ENCODE peak calls at places on chromosomes 13 and 19, in six cellular contexts. A is breast epithelium, U is body of pancreas, T is adrenal gland, S is ovary, N is A549. C is an unnamed sample.
A peak's percentile ranks its signal among the peaks of the same experiment; 100 is the strongest.

GRCh38 chr13:36888645-36889044 is 31.4 kb downstream of the SMAD9 start:
- DNase-seq in A (no peak), U (no peak), T (no peak), S (no peak), N (no peak), C (no peak)

GRCh38 chr13:85654227-85654626 is 145.0 kb downstream of the SLITRK6 start:
- DNase-seq in A (no peak), U (no peak), T (no peak), S (no peak), N (no peak), C (no peak)

GRCh38 chr19:8209965-8210659 is 942 bp downstream of the CERS4 start:
- DNase-seq in A (no peak), U (no peak), T (no peak), S (peak; percentile 47), N (no peak), C (no peak)

GRCh38 chr13:40439928-40440327 is 226.5 kb downstream of the FOXO1 start:
- DNase-seq in A (no peak), U (peak; percentile 27), T (peak; percentile 42), S (peak; percentile 67), N (no peak), C (no peak)

GRCh38 chr19:4295972-4296771 is 6.0 kb downstream of the TMIGD2 start:
- DNase-seq in A (no peak), U (no peak), T (no peak), S (no peak), N (no peak), C (no peak)

GRCh38 chr13:97749174-97749573 is 204.3 kb upstream of the IPO5 start:
- DNase-seq in A (no peak), U (no peak), T (no peak), S (no peak), N (peak; percentile 50), C (no peak)

GRCh38 chr19:40523322-40524047 is 53.2 kb upstream of the SHKBP1 start:
- DNase-seq in A (no peak), U (peak; percentile 89), T (peak; percentile 90), S (no peak), N (peak; percentile 96), C (peak; percentile 62)

GRCh38 chr19:5624741-5625140 is 1.9 kb downstream of the SAFB start:
- DNase-seq in A (no peak), U (no peak), T (no peak), S (no peak), N (no peak), C (no peak)

GRCh38 chr19:6761053-6761676 is 6.1 kb downstream of the SH2D3A start:
- DNase-seq in A (no peak), U (no peak), T (no peak), S (no peak), N (peak; percentile 46), C (no peak)

GRCh38 chr13:42762917-42763316 is 18.5 kb upstream of the FAM216B start:
- DNase-seq in A (no peak), U (no peak), T (no peak), S (no peak), N (no peak), C (no peak)

GRCh38 chr13:25662516-25662915 is 290.7 kb downstream of the ATP8A2 start:
- DNase-seq in A (no peak), U (no peak), T (no peak), S (no peak), N (no peak), C (no peak)

GRCh38 chr13:25657062-25657588 is 285.4 kb downstream of the ATP8A2 start:
- DNase-seq in A (no peak), U (no peak), T (no peak), S (no peak), N (no peak), C (no peak)

GRCh38 chr13:25654332-25654731 is 282.6 kb downstream of the ATP8A2 start:
- DNase-seq in A (no peak), U (no peak), T (peak; percentile 27), S (no peak), N (no peak), C (no peak)

GRCh38 chr13:25660996-25661395 is 289.2 kb downstream of the ATP8A2 start:
- DNase-seq in A (no peak), U (no peak), T (no peak), S (no peak), N (no peak), C (no peak)

DNA sequence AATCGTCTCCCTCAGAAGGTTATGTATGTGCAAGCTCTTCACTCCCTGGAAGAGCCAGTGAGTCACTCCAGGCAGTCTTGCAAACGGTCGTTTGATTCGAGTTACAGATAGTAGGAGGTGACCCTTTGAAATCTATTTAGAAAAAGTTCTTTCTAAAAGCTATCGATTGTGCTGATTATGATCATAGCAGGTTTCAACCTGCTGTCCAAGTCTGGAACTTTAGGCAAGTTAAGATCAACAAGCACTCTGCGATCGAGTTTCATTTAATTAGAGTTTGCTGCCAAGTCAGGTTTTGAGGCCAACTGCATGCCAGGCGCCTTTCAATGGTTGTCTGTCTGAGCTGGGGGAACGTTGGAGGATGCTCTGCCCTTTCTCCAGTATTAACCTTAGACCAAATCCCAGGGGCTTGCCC is 287.3 kb downstream of the ATP8A2 start:
- DNase-seq in A (peak; percentile 18), U (no peak), T (no peak), S (no peak), N (no peak), C (no peak)
- H3K4me3 ChIP-seq in A (no peak overlapping the region), U (no peak overlapping the region), T (no peak overlapping the region), S (no peak overlapping the region), N (no peak overlapping the region), C (no peak overlapping the region)

DNA sequence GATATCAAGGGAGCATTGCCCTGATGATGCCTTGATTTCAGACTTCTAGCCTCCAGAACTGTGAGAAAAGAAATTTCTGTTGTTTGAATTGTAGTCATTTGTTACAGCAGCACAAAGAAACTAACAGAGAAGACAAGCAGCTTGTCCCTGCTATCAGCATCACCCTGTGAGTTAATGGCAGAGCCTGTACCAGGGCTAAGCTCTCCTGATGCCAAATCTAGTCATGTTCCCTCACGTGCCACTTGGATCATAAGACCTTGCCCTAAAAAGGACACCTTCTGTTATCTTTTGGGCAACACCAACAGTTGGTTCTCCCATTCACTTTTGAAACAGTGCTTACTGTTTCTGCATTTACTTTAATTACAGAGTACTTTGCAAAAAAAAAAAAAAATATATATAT is 14.8 kb downstream of the RCBTB2 start:
- DNase-seq in A (no peak), U (no peak), T (no peak), S (no peak), N (no peak), C (no peak)
- TF ChIP-seq POLR2A in A (no peak), U (no peak), T (no peak), S (no peak), N (no peak), C (no peak)

GRCh38 chr13:49330546-49330864 is 82.8 kb downstream of the CDADC1 start:
- DNase-seq in A (no peak), U (no peak), T (no peak), S (no peak), N (no peak), C (no peak)

GRCh38 chr13:49326222-49326917 is 78.6 kb downstream of the CDADC1 start:
- DNase-seq in A (no peak), U (no peak), T (no peak), S (no peak), N (no peak), C (no peak)

DNA sequence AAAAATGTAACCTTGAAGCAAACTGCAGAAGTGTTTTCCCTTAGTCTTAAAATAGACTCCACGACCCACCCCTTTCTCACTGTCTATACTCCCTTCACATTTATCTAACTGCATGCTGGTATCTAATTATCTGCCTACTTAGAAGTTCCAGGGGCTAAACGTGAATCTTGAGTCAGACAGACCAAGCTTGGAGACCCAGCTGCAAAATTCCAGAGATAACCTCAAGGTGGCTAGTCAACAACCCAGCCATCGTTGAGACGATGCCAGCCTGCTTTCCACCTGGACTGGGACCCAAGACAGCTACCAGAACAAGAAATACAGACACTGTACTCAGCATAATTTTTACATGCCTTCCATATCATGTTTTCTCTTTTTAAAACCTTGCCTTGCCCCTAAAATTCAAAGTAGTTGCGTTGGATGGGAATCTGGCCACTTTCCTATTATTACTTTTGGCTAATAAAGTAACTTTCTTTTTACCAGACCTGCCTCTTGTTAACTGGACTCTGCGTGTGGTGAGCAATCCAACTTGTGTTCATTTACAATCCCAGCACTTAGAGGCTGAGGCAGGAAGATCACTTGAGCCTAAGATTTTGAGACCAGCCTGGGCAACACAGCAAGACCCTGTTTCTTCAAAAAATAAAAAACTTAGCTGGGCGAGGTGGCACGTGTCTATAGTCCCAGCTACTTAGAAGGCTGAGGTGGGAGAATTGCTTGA is 82.3 kb downstream of the CDADC1 start:
- DNase-seq in A (no peak), U (no peak), T (no peak), S (peak; percentile 28), N (no peak), C (no peak)
- H3K4me3 ChIP-seq in A (no peak overlapping the region), U (no peak overlapping the region), T (no peak overlapping the region), S (no peak overlapping the region), N (no peak overlapping the region), C (no peak overlapping the region)

GRCh38 chr13:44816701-44817684 is 172.3 kb downstream of the NUFIP1 start:
- DNase-seq in A (no peak), U (no peak), T (no peak), S (no peak), N (peak; percentile 36), C (no peak)

GRCh38 chr13:44818016-44818415 is 171.3 kb downstream of the NUFIP1 start:
- DNase-seq in A (no peak), U (no peak), T (no peak), S (no peak), N (no peak), C (no peak)

GRCh38 chr13:44819762-44820161 is 169.5 kb downstream of the NUFIP1 start:
- DNase-seq in A (no peak), U (no peak), T (no peak), S (no peak), N (no peak), C (no peak)

GRCh38 chr13:44818428-44818827 is 170.8 kb downstream of the NUFIP1 start:
- DNase-seq in A (no peak), U (no peak), T (no peak), S (no peak), N (peak; percentile 54), C (no peak)

GRCh38 chr13:44819245-44819644 is 170.0 kb downstream of the NUFIP1 start:
- DNase-seq in A (no peak), U (peak; percentile 54), T (no peak), S (no peak), N (peak; percentile 79), C (no peak)
- TF ChIP-seq POLR2A in A (no peak), U (no peak), T (no peak), S (no peak), N (no peak), C (no peak)

DNA sequence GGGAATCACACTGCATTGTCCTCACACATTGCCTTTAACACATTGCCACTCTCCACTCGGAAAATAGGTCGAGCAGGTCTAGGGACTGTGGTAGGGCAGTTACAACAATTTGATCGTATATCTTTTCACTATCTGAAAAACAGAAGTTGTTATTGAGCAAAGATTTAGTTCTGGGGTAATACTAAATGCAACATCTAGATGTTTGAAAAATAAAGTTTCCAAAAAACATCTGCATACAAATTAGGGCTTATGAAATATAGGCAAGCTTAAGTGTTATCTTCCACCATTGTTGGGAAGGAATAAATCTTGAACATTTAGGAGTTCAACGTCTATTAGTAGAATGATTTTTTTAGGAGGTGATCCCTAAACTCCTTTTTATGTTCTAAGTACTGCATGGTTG is 768 bp upstream of the HS6ST3 start:
- DNase-seq in A (no peak), U (no peak), T (no peak), S (no peak), N (no peak), C (no peak)
- H3K4me3 ChIP-seq in A (no peak overlapping the region), U (no peak overlapping the region), T (no peak overlapping the region), S (no peak overlapping the region), N (no peak overlapping the region), C (no peak overlapping the region)

C was measured in right lobe of liver.